ENCODE peak calls at places on chromosomes 16 and 17, in nine cellular contexts. X, R, D, I, Y, B, N, T and O are unnamed samples.

GRCh38 chr17:66904760-66905637 is 59.5 kb upstream of the CACNG4 start:
- DNase-seq in Y (peak), I (no peak), D (no peak), T (no peak), R (no peak), N (peak), B (no peak), X (peak), O (no peak)

GRCh38 chr16:85800321-85800669 is 800 bp downstream of the COX4I1 start:
- DNase-seq in N (no peak), B (peak), T (no peak), I (no peak), Y (peak), R (no peak), X (no peak), D (no peak), O (no peak)

GRCh38 chr17:55177159-55177913 is 87.4 kb upstream of the HLF start:
- DNase-seq in D (no peak), X (no peak), I (no peak), R (no peak), T (no peak), N (no peak), B (no peak), Y (peak), O (no peak)

GRCh38 chr17:61421460-61421859 is 21.8 kb downstream of the TBX2 start:
- DNase-seq in I (no peak), D (no peak), X (no peak), B (no peak), Y (no peak), T (no peak), R (no peak), N (no peak), O (no peak)

GRCh38 chr17:40809721-40810421 is 10.1 kb upstream of the KRT28 start:
- DNase-seq in B (no peak), X (no peak), N (no peak), T (no peak), R (no peak), D (no peak), I (no peak), Y (peak), O (no peak)

GRCh38 chr16:85437161-85438052 is 175.7 kb upstream of the GSE1 start:
- DNase-seq in Y (no peak), X (no peak), D (no peak), N (peak), T (no peak), R (no peak), B (no peak), I (no peak), O (no peak)

GRCh38 chr17:43578699-43579569 is 32.8 kb upstream of the ETV4 start:
- DNase-seq in R (peak), I (peak), N (no peak), Y (peak), B (peak), X (peak), T (no peak), D (no peak), O (no peak)

GRCh38 chr16:17380613-17381012 is 90.1 kb downstream of the XYLT1 start:
- DNase-seq in Y (no peak), B (no peak), N (no peak), T (no peak), R (no peak), X (peak), I (no peak), D (no peak), O (no peak)

GRCh38 chr16:72111653-72112451 is 18.2 kb downstream of the DHX38 start:
- DNase-seq in R (no peak), I (no peak), N (no peak), B (no peak), D (no peak), T (no peak), X (no peak), Y (no peak), O (no peak)

GRCh38 chr17:66707051-66707450 is 127.9 kb upstream of the CACNG5 start:
- DNase-seq in T (no peak), B (no peak), D (no peak), X (no peak), Y (no peak), I (no peak), N (no peak), R (no peak), O (no peak)

GRCh38 chr16:74298104-74298503 is 1.5 kb downstream of the PSMD7 start:
- DNase-seq in R (no peak), I (no peak), X (no peak), Y (no peak), N (no peak), T (no peak), B (no peak), D (no peak), O (no peak)

GRCh38 chr16:14070877-14071575 is at the start of gene MRTFB:
- DNase-seq in T (no peak), X (peak), I (peak), N (peak), R (peak), Y (peak), B (peak), D (peak), O (peak)

GRCh38 chr16:77171750-77172635 is 19.0 kb upstream of the MON1B start:
- DNase-seq in N (no peak), B (peak), I (no peak), R (peak), Y (peak), T (no peak), D (no peak), X (peak), O (no peak)

GRCh38 chr17:62950067-62950466 is 16.0 kb upstream of the TANC2 start:
- DNase-seq in D (no peak), I (no peak), Y (peak), R (no peak), N (peak), X (peak), T (no peak), B (no peak), O (no peak)

GRCh38 chr16:29897333-29897732 is 2.0 kb downstream of the SEZ6L2 start:
- DNase-seq in I (no peak), D (no peak), X (no peak), R (no peak), Y (no peak), B (no peak), N (no peak), T (no peak), O (no peak)

GRCh38 chr17:49880291-49881053 is 32.6 kb upstream of the TAC4 start:
- DNase-seq in R (peak), Y (peak), T (no peak), X (peak), D (peak), B (peak), N (peak), I (peak), O (peak)

GRCh38 chr16:27506771-27507170 is 42.9 kb downstream of the GTF3C1 start:
- DNase-seq in X (no peak), B (no peak), I (no peak), T (no peak), Y (no peak), N (no peak), R (no peak), D (no peak), O (no peak)

GRCh38 chr17:63704259-63704576 is 4.3 kb upstream of the LIMD2 start:
- DNase-seq in I (no peak), R (no peak), B (no peak), X (no peak), Y (no peak), N (no peak), D (no peak), T (no peak), O (no peak)

GRCh38 chr16:8631818-8632217 is 10.3 kb downstream of the METTL22 start:
- DNase-seq in D (no peak), T (no peak), Y (no peak), B (no peak), X (no peak), I (no peak), R (no peak), N (no peak), O (no peak)

GRCh38 chr16:85637808-85638186 is 24.7 kb downstream of the GSE1 start:
- DNase-seq in I (no peak), Y (no peak), B (no peak), N (peak), X (no peak), T (no peak), D (no peak), R (no peak), O (no peak)

GRCh38 chr16:84423416-84423837 is 55.1 kb downstream of the ATP2C2 start:
- DNase-seq in Y (peak), I (no peak), N (no peak), T (no peak), B (no peak), D (no peak), X (peak), R (peak), O (no peak)

GRCh38 chr17:17297217-17297616 is 6.0 kb upstream of the NT5M start:
- DNase-seq in I (no peak), X (peak), D (no peak), T (no peak), B (no peak), N (no peak), R (no peak), Y (no peak), O (no peak)

GRCh38 chr17:67290994-67291362 is 46.0 kb upstream of the HELZ start:
- DNase-seq in Y (no peak), B (no peak), N (no peak), D (no peak), I (no peak), R (no peak), T (no peak), X (no peak), O (no peak)

GRCh38 chr17:50661795-50662391 is 27.2 kb downstream of the ABCC3 start:
- DNase-seq in X (peak), Y (peak), I (no peak), R (no peak), B (no peak), N (peak), T (peak), D (no peak), O (no peak)

GRCh38 chr16:81424761-81425160 is 19.8 kb upstream of the CMIP start:
- DNase-seq in R (peak), I (no peak), B (no peak), D (no peak), N (no peak), X (no peak), Y (no peak), T (no peak), O (no peak)

GRCh38 chr16:50245417-50246298 is 20.7 kb upstream of the ADCY7 start:
- DNase-seq in Y (peak), D (peak), T (no peak), N (peak), B (peak), I (peak), R (peak), X (peak), O (no peak)

GRCh38 chr17:77186141-77186604 is 45.4 kb downstream of the SEC14L1 start:
- DNase-seq in X (no peak), R (no peak), D (no peak), B (peak), N (no peak), Y (no peak), I (no peak), T (no peak), O (no peak)

GRCh38 chr17:41802961-41803682 is 8.6 kb downstream of the P3H4 start:
- DNase-seq in R (no peak), X (no peak), T (no peak), B (no peak), N (no peak), Y (no peak), D (no peak), I (no peak), O (no peak)

GRCh38 chr17:9924735-9925191 is 19.7 kb upstream of the RCVRN start:
- DNase-seq in T (no peak), N (no peak), R (peak), X (peak), Y (peak), D (no peak), I (no peak), B (peak), O (no peak)

GRCh38 chr17:81711814-81712467 is at the start of gene SLC25A10:
- DNase-seq in Y (peak), I (peak), R (peak), X (peak), D (peak), B (peak), T (no peak), N (peak), O (peak)
- TF ChIP-seq CTCF in Y (no peak), I (no peak), R (no peak), X (no peak), D (no peak), B (no peak), T (no peak), N (no peak), O (no peak)

DNA sequence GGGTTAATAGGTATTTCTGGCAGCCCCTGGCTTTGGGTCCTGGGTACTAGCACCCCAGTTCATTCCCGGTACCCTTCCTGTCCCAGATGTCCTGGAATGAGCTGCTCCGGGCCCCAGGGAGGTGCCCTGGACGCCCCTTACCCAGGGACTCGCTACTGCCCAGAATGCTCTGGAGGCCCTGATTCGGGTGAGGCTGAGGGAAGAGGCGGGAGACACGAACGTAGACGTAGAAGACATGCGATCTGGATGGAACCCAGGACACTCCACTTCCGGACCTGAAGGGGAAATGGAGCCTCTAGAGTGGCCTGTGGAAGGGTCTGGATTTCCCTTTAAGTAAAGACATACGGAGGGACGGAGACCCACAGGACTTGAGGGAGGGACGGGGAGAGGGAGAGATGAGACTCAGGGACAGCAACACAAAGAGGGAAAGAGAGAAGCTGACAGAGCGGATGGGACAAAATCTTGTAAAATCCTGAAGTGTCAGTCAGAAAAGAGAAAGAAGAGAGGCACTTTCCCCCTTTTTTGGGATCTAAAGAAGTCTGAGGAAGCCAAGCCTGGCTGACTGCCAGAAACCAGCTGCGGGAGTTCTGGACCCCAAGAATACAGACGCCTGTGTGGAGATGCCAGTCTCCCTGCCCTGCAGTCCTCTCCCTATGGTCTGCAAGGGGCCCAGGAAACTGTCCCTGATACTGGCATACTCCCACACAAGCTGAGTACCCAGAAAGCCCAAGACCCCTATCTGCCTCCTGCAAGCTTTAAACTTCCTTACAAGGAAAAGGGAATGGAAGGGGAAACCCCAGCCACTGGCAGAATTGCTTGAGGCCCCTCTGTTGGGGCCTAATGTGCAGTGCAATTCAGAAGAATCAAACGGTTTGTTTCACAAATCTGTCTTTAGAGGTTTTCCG is 1.0 kb upstream of the HOXB13 start:
- DNase-seq in X (no peak), B (no peak), D (no peak), N (no peak), Y (no peak), T (no peak), I (no peak), R (no peak), O (peak)
- TF ChIP-seq CTCF in X (no peak), B (no peak), D (no peak), N (no peak), Y (no peak), T (no peak), I (no peak), R (no peak), O (no peak)

DNA sequence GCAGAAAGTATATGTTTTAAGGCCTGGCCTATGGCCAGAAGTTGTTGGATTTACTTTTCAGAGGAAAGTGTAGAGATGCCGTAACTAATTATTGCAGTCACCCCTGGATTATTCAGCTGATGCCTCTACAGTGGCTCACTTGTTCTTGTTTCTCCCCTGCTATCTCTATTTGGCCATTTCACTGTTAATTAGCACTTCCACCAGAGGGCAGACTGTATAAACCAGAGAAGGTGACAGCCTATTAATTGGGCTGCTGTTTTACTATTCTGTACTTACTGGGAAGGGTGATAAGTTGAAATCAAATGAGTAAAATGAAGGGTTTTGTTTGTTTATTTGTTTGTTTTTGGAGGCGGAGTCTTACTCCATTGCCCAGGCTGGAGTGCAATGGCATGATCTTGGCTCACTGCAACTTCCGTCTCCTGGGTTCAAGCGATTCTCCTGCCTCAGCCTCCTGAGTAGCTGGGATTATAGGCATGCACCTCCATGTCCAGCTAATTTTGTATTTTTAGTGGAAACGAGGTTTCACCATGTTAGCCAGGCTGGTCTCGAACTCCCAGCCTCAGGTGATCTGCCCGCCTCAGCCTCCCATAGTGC is 66.0 kb downstream of the CDK12 start:
- DNase-seq in D (no peak), T (no peak), R (no peak), I (no peak), X (no peak), B (no peak), N (no peak), Y (peak), O (no peak)
- TF ChIP-seq CTCF in D (peak), T (peak), R (peak), I (peak), X (peak), B (no peak), N (peak), Y (peak), O (no peak)

GRCh38 chr17:73711916-73712315 is 67.7 kb upstream of the SDK2 start:
- DNase-seq in T (no peak), X (no peak), I (no peak), D (no peak), B (no peak), R (no peak), N (no peak), Y (no peak), O (no peak)

GRCh38 chr17:73711184-73711583 is 66.9 kb upstream of the SDK2 start:
- DNase-seq in Y (no peak), N (no peak), I (no peak), R (peak), B (no peak), X (no peak), T (no peak), D (no peak), O (no peak)

GRCh38 chr17:73707358-73707757 is 63.1 kb upstream of the SDK2 start:
- DNase-seq in I (no peak), Y (no peak), B (no peak), N (no peak), X (no peak), D (no peak), R (no peak), T (no peak), O (no peak)

GRCh38 chr17:73713136-73713535 is 68.9 kb upstream of the SDK2 start:
- DNase-seq in T (no peak), D (no peak), I (no peak), B (no peak), R (no peak), Y (no peak), X (no peak), N (no peak), O (no peak)

GRCh38 chr17:73710095-73710592 is 65.9 kb upstream of the SDK2 start:
- DNase-seq in N (peak), I (peak), D (peak), X (peak), B (peak), T (no peak), R (peak), Y (peak), O (peak)
- TF ChIP-seq CTCF in N (peak), I (peak), D (peak), X (peak), B (peak), T (peak), R (peak), Y (peak), O (peak)

DNA sequence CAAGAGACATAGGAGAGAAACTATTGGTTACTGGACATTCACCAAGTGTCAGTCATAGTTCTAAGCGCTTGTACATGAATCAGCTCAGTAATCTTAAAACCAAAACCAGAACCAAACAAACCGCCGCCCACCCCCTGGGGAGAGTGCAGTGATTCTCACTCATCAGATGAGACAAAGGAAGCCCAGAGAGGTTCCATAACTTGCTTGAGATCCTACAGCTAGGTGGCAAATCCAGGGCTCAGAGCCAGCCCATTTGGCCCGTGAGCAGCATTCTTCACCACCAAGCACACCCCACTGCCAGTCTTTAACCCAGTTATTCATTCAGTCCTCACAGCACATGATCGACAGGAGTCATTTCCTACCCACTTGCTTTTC is 37.2 kb upstream of the RGS9 start:
- DNase-seq in X (peak), I (no peak), D (no peak), T (no peak), R (peak), Y (peak), B (no peak), N (peak), O (no peak)
- TF ChIP-seq CTCF in X (no peak), I (no peak), D (no peak), T (no peak), R (no peak), Y (no peak), B (no peak), N (no peak), O (no peak)

GRCh38 chr16:87241135-87241771 is 75.9 kb downstream of the C16orf95 start:
- DNase-seq in N (no peak), I (no peak), R (no peak), T (no peak), B (no peak), Y (no peak), D (no peak), X (no peak), O (no peak)

GRCh38 chr16:87240211-87241134 is 76.7 kb downstream of the C16orf95 start:
- DNase-seq in X (no peak), I (no peak), R (no peak), D (no peak), N (no peak), T (peak), Y (no peak), B (no peak), O (no peak)

GRCh38 chr16:87236516-87237115 is 80.6 kb downstream of the C16orf95 start:
- DNase-seq in I (no peak), Y (no peak), B (no peak), T (no peak), N (no peak), D (no peak), X (no peak), R (no peak), O (no peak)

GRCh38 chr16:87235810-87236515 is 81.2 kb downstream of the C16orf95 start:
- DNase-seq in R (no peak), B (peak), Y (no peak), T (no peak), N (no peak), X (no peak), I (no peak), D (no peak), O (no peak)

DNA sequence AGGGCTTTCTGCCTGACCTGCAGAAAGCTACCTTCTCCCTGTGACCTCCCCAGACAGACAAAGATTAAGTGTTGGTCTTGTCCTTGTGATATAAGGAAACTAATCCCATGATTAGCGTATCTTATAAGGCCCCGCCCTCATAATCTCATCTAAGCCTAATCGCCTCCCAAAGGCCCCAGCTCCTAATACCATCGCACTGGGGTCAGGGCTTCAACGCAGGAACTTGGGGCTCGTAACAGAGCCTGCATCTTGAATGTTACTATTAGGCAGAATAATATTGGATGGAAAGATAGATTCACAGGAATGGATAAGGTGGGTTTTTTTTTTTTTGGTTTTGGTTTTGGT is 78.8 kb downstream of the C16orf95 start:
- DNase-seq in N (no peak), Y (no peak), I (no peak), R (no peak), B (no peak), T (no peak), D (no peak), X (no peak), O (no peak)
- TF ChIP-seq CTCF in N (no peak), Y (no peak), I (no peak), R (no peak), B (no peak), T (no peak), D (no peak), X (no peak), O (no peak)

GRCh38 chr16:5234295-5235050 is 136.9 kb upstream of the EEF2KMT start:
- DNase-seq in T (no peak), X (no peak), D (no peak), I (no peak), R (no peak), Y (no peak), B (no peak), N (no peak), O (no peak)
- TF ChIP-seq CTCF in T (no peak), X (no peak), D (no peak), I (no peak), R (no peak), Y (no peak), B (no peak), N (no peak), O (no peak)